ENCODE peak calls at places on chromosomes 2 and 18, in nine cellular contexts. K is Ammon's horn; U is progenitor cell of endocrine pancreas; E is stimulated activated CD8-positive, alpha-beta memory T cell treated with anti-CD3 and anti-CD28 coated beads, Interleukin-15, amount 100 ng/mL, for 24 hours; A is CD4-positive, alpha-beta memory T cell; I is IMR-90; J is right atrium auricular region; D is activated CD4-positive, alpha-beta T cell treated with anti-CD3 and anti-CD28 coated beads for 24 hours; Y is foreskin fibroblast. R is an unnamed sample.

GRCh38 chr2:221372156-221372870 is 199.8 kb downstream of the EPHA4 start:
- DNase-seq in E (no peak), A (no peak), K (no peak), I (no peak), U (no peak), Y (no peak), J (no peak), D (no peak), R (no peak)

GRCh38 chr2:36780231-36780808 is 83.8 kb downstream of the VIT start:
- DNase-seq in Y (peak; percentile 47), I (peak; percentile 66), K (peak; percentile 73), U (no peak), J (no peak), A (peak; percentile 45), E (no peak), D (no peak), R (peak; percentile 72)

GRCh38 chr2:36697424-36698066 is 1.0 kb downstream of the VIT start:
- DNase-seq in K (no peak), I (peak; percentile 27), Y (no peak), U (no peak), D (no peak), A (no peak), E (no peak), J (no peak), R (peak; percentile 42)

GRCh38 chr2:43538034-43538670 is 57.7 kb downstream of the THADA start:
- DNase-seq in A (no peak), E (no peak), D (no peak), K (no peak), U (no peak), Y (no peak), I (no peak), J (no peak), R (no peak)

GRCh38 chr18:500230-500555 is 308 bp downstream of the COLEC12 start:
- DNase-seq in J (no peak), E (no peak), D (no peak), K (no peak), I (no peak), A (no peak), Y (no peak), U (no peak), R (no peak)

GRCh38 chr2:6973895-6974545 is 56.8 kb downstream of the RNF144A start:
- DNase-seq in J (no peak), A (no peak), E (no peak), D (no peak), Y (no peak), I (no peak), K (no peak), U (no peak), R (no peak)

GRCh38 chr18:37564796-37565137 is 831 bp downstream of the CELF4 start:
- DNase-seq in I (peak; percentile 21), A (no peak), Y (peak; percentile 23), E (no peak), U (peak; percentile 82), D (no peak), J (no peak), K (peak; percentile 67), R (peak; percentile 11)

GRCh38 chr2:120108049-120108448 is 95.2 kb downstream of the EPB41L5 start:
- DNase-seq in A (no peak), J (no peak), K (peak; percentile 14), U (no peak), I (peak; percentile 83), E (no peak), D (no peak), Y (peak; percentile 78), R (peak; percentile 70)

GRCh38 chr2:197883354-197884032 is 79.1 kb downstream of the PLCL1 start:
- DNase-seq in Y (peak; percentile 74), E (no peak), U (no peak), D (no peak), K (no peak), J (no peak), A (no peak), I (peak; percentile 78), R (peak; percentile 67)